ENCODE peak calls at places on chromosomes 2 and 18, in six cellular contexts. J, H, Z, I, B and P are unnamed samples.

GRCh38 chr18:2653467-2653866 is 2.1 kb upstream of the SMCHD1 start:
- DNase-seq in J (peak; percentile 40), H (no peak), Z (no peak), I (no peak), B (no peak), P (no peak)

GRCh38 chr2:25606892-25607291 is 66.5 kb downstream of the DTNB start:
- DNase-seq in J (peak; percentile 25), H (no peak), Z (peak; percentile 52), I (no peak), B (peak; percentile 58), P (peak; percentile 10)

GRCh38 chr2:48114256-48114655 is 208.0 kb upstream of the FBXO11 start:
- DNase-seq in J (no peak), H (no peak), Z (peak; percentile 68), I (no peak), B (peak; percentile 98), P (no peak)

GRCh38 chr2:219475697-219476604 is 22.7 kb upstream of the GMPPA start:
- DNase-seq in J (peak; percentile 90), H (no peak), Z (peak; percentile 74), I (peak; percentile 77), B (peak; percentile 61), P (peak; percentile 72)

GRCh38 chr18:79600141-79600540 is 79.5 kb upstream of the CTDP1 start:
- DNase-seq in J (no peak), H (no peak), Z (no peak), I (no peak), B (no peak), P (no peak)

GRCh38 chr2:168519534-168520308 is 63.6 kb downstream of the CERS6 start:
- DNase-seq in J (no peak), H (no peak), Z (peak; percentile 8), I (no peak), B (no peak), P (no peak)

GRCh38 chr2:190365499-190366204 is 22.3 kb downstream of the INPP1 start:
- DNase-seq in J (no peak), H (no peak), Z (no peak), I (no peak), B (no peak), P (no peak)

GRCh38 chr2:218421027-218421426 is 2.1 kb downstream of the VIL1 start:
- DNase-seq in J (no peak), H (no peak), Z (no peak), I (no peak), B (no peak), P (no peak)

GRCh38 chr2:99597616-99598015 is 107.8 kb upstream of the REV1 start:
- DNase-seq in J (no peak), H (no peak), Z (peak; percentile 62), I (no peak), B (no peak), P (no peak)

GRCh38 chr2:105387225-105387624 is 11.6 kb downstream of the FHL2 start:
- DNase-seq in J (no peak), H (no peak), Z (peak; percentile 26), I (no peak), B (peak; percentile 48), P (no peak)

GRCh38 chr2:219399716-219400478 is 12.2 kb upstream of the DNPEP start:
- DNase-seq in J (no peak), H (no peak), Z (no peak), I (no peak), B (no peak), P (no peak)

GRCh38 chr2:145094353-145094752 is 574.4 kb upstream of the ZEB2 start:
- DNase-seq in J (no peak), H (no peak), Z (peak; percentile 55), I (no peak), B (no peak), P (no peak)

GRCh38 chr2:10178751-10179150 is 56.2 kb downstream of the RRM2 start:
- DNase-seq in J (no peak), H (no peak), Z (no peak), I (no peak), B (no peak), P (no peak)

GRCh38 chr2:211766689-211767088 is 771.9 kb downstream of the ERBB4 start:
- DNase-seq in J (peak; percentile 76), H (no peak), Z (no peak), I (no peak), B (peak; percentile 90), P (no peak)

GRCh38 chr2:150261691-150262090 is 225.8 kb downstream of the RND3 start:
- DNase-seq in J (no peak), H (no peak), Z (no peak), I (no peak), B (no peak), P (no peak)

GRCh38 chr18:24293254-24293653 is 104.4 kb downstream of the OSBPL1A start:
- DNase-seq in J (peak; percentile 40), H (no peak), Z (no peak), I (no peak), B (no peak), P (no peak)

GRCh38 chr2:155391613-155392012 is 693.1 kb downstream of the KCNJ3 start:
- DNase-seq in J (no peak), H (no peak), Z (no peak), I (no peak), B (no peak), P (no peak)

GRCh38 chr2:187424156-187424555 is 23.9 kb downstream of the CALCRL start:
- DNase-seq in J (peak; percentile 30), H (no peak), Z (peak; percentile 35), I (no peak), B (peak; percentile 27), P (no peak)

GRCh38 chr18:59559528-59559927 is 137.7 kb downstream of the CCBE1 start:
- DNase-seq in J (no peak), H (no peak), Z (no peak), I (no peak), B (no peak), P (no peak)

GRCh38 chr18:49845629-49846252 is 32.4 kb upstream of the ACAA2 start:
- DNase-seq in J (no peak), H (no peak), Z (peak; percentile 12), I (no peak), B (no peak), P (no peak)

GRCh38 chr2:1741851-1742250 is 2.5 kb downstream of the PXDN start:
- DNase-seq in J (no peak), H (no peak), Z (no peak), I (peak; percentile 3), B (no peak), P (no peak)
- H3K4me3 ChIP-seq in J (peak overlapping the region; percentile 94), H (peak overlapping the region; percentile 74), Z (no peak overlapping the region), I (peak overlapping the region; percentile 73), B (no peak overlapping the region), P (no peak overlapping the region)

DNA sequence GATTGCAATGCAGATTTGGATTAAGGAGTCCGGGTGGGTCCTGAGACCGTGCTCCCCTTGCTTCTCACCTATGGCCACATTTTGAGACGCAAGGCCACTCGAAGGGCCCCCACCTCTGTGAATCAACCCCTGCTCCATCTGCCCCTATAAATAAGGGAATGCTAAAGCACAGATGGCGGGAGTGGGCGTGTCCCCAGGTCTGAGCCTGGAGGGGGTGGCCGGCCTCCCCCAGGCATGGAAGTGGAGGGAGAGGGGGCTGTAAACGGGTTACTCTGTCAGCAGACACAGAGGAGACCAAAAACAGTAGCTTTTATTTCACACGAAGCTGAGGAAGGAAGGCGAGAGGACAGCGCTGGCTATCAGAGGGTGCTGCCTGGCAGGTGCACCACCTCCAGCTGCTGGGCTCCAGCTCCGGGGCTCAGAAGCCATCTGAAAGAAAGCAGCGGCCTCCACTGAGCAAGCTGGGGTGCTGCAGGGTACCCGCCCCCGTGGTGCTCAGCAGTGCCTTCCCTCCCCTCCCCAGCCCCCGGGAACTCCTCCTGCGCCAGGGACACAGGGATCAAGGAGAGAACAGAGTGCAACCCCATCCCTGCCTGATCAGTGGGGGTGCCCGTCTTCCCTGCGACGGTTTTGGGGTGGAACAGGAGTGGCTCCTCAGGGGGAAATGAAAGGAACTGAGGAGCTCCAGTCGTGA is 56.7 kb upstream of the RAB6C start:
- DNase-seq in J (peak; percentile 54), H (no peak), Z (no peak), I (no peak), B (no peak), P (no peak)
- H3K4me3 ChIP-seq in J (peak overlapping the region; percentile 64), H (no peak overlapping the region), Z (no peak overlapping the region), I (no peak overlapping the region), B (no peak overlapping the region), P (peak overlapping the region; percentile 2)

DNA sequence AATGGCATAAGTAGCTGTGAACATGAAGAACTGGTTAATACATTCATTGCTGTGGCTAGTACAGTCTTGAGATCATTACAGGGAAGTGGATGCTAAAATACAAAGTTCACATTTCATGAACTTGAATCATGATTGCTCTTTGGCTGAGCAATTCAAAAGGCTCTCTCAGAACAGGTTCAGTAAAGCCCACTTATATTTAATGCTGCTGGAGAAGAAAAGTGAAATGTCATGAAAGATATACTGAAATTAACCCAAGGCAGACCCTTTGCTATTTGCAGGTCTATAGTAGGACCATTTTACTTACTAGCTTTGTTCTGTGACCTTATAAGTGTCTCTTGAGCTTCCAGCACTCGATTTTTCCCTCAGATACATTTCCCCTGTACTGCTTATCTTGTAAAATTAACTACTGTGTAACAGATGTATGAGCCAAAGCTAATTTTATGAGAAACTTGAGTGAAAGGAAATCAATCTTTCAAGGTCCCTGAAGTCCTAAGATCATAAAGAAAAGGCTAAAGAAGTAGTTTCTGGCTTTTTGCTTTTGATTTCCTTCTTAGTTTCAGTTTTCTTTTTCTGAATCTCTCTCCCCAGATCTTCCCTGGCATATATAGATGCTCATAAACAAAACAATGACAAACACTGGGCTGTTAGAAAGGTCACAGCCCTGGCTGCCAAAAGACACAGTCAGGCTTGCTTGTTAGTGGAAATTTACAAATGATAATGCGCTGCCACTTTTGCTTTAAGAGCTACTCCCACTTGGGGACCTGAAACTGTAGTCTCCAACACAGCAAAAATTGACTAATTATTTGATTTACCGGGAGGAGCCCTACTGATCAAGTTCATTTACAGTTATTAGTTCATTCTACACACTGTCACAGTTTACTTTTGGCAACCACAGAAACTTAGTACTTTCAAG is 132.7 kb upstream of the XPO1 start:
- DNase-seq in J (peak; percentile 23), H (no peak), Z (peak; percentile 77), I (peak; percentile 28), B (peak; percentile 81), P (peak; percentile 46)
- H3K4me3 ChIP-seq in J (no peak overlapping the region), H (no peak overlapping the region), Z (peak overlapping the region; percentile 67), I (peak overlapping the region; percentile 28), B (no peak overlapping the region), P (no peak overlapping the region)

GRCh38 chr2:216691210-216691741 is 4.1 kb downstream of the IGFBP5 start:
- DNase-seq in J (peak; percentile 81), H (no peak), Z (peak; percentile 81), I (peak; percentile 85), B (peak; percentile 56), P (peak; percentile 82)
- H3K4me3 ChIP-seq in J (peak overlapping the region; percentile 77), H (peak overlapping the region; percentile 20), Z (peak overlapping the region; percentile 69), I (peak overlapping the region; percentile 72), B (no peak overlapping the region), P (peak overlapping the region; percentile 75)

DNA sequence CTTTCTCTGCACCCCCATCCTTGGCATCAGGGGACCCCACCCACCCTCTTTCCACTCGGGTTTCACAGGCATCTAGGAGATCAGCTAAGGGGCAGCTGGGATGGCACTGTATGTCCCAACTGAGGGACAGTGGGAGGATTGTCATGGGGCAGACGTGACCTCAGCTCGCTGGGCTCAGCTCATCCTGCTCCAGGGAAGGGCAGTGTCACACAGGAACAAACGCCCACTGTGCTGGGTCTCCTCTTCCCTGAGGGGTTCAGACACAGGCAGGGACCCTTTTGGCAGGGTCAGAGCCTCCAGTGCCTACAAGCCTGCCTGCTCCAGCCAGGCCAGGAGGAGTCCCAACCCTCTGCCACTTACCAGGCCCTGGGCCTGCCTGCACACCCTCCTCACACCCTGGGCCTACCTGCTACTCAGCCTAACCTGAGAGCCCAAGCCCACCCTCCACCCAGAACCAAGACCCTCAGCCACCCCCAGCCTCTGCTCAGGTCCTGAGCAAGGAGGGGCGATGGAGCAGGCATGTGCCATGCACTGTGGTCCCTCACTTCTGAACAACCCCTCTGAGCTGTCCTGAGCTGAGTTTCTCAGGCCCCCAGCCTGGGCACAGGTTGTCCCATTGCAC is 68.2 kb downstream of the HS1BP3 start:
- DNase-seq in J (no peak), H (no peak), Z (no peak), I (peak; percentile 11), B (no peak), P (no peak)
- H3K4me3 ChIP-seq in J (no peak overlapping the region), H (no peak overlapping the region), Z (no peak overlapping the region), I (no peak overlapping the region), B (no peak overlapping the region), P (no peak overlapping the region)